ENCODE peak calls at places on chromosomes 13 and 19, in nine cellular contexts. S, E, U, K, Q, T, A, X and V are unnamed samples.

GRCh38 chr13:111484959-111485358 is 164.5 kb downstream of the TEX29 start:
- DNase-seq in S (peak), E (no peak), U (no peak), K (no peak), Q (no peak), T (no peak), A (no peak), X (no peak), V (no peak)

GRCh38 chr13:109645831-109646230 is 140.6 kb downstream of the IRS2 start:
- DNase-seq in S (no peak), E (no peak), U (no peak), K (no peak), Q (no peak), T (no peak), A (no peak), X (no peak), V (no peak)

GRCh38 chr13:67107973-67108372 is 122.2 kb downstream of the PCDH9 start:
- DNase-seq in S (no peak), E (no peak), U (no peak), K (no peak), Q (no peak), T (no peak), A (no peak), X (no peak), V (no peak)

GRCh38 chr19:2983351-2984195 is 6.2 kb downstream of the TLE6 start:
- DNase-seq in S (peak), E (peak), U (peak), K (no peak), Q (peak), T (no peak), A (peak), X (peak), V (peak)

GRCh38 chr19:4678881-4679379 is 8.8 kb upstream of the MYDGF start:
- DNase-seq in S (no peak), E (no peak), U (no peak), K (no peak), Q (peak), T (no peak), A (no peak), X (no peak), V (peak)

GRCh38 chr13:39269411-39269810 is 231.2 kb downstream of the NHLRC3 start:
- DNase-seq in S (no peak), E (no peak), U (no peak), K (no peak), Q (peak), T (no peak), A (no peak), X (no peak), V (no peak)

GRCh38 chr13:28429096-28429495 is 65.8 kb downstream of the FLT1 start:
- DNase-seq in S (no peak), E (no peak), U (no peak), K (no peak), Q (no peak), T (no peak), A (no peak), X (no peak), V (no peak)

GRCh38 chr13:35961461-35962220 is 169.5 kb downstream of the DCLK1 start:
- DNase-seq in S (no peak), E (no peak), U (peak), K (no peak), Q (peak), T (no peak), A (no peak), X (no peak), V (no peak)

GRCh38 chr19:49362048-49362925 is at the start of gene TEAD2:
- DNase-seq in S (peak), E (no peak), U (no peak), K (no peak), Q (peak), T (peak), A (peak), X (peak), V (no peak)

GRCh38 chr13:86725105-86725504 is 925.9 kb upstream of the SLITRK6 start:
- DNase-seq in S (no peak), E (no peak), U (no peak), K (no peak), Q (peak), T (no peak), A (no peak), X (no peak), V (peak)

GRCh38 chr13:50079278-50080157 is 64.3 kb downstream of the KCNRG start:
- DNase-seq in S (no peak), E (no peak), U (no peak), K (no peak), Q (no peak), T (no peak), A (peak), X (no peak), V (peak)

GRCh38 chr13:95267662-95268369 is 33.4 kb downstream of the ABCC4 start:
- DNase-seq in S (no peak), E (peak), U (no peak), K (peak), Q (peak), T (no peak), A (no peak), X (no peak), V (no peak)

GRCh38 chr19:45179063-45179847 is 671 bp downstream of the BLOC1S3 start:
- DNase-seq in S (peak), E (no peak), U (no peak), K (no peak), Q (peak), T (no peak), A (no peak), X (no peak), V (peak)

GRCh38 chr13:77980592-77980991 is 62.0 kb upstream of the EDNRB start:
- DNase-seq in S (no peak), E (peak), U (no peak), K (no peak), Q (peak), T (no peak), A (no peak), X (no peak), V (no peak)

GRCh38 chr19:18883530-18884304 is 12.2 kb downstream of the CERS1 start:
- DNase-seq in S (no peak), E (no peak), U (no peak), K (no peak), Q (no peak), T (no peak), A (no peak), X (no peak), V (no peak)

GRCh38 chr19:39408392-39409206 is 2.0 kb downstream of the ZFP36 start:
- DNase-seq in S (no peak), E (no peak), U (no peak), K (no peak), Q (no peak), T (no peak), A (peak), X (no peak), V (peak)

GRCh38 chr13:44206429-44206828 is 167.2 kb upstream of the SERP2 start:
- DNase-seq in S (no peak), E (no peak), U (no peak), K (no peak), Q (no peak), T (no peak), A (no peak), X (no peak), V (no peak)

GRCh38 chr13:44854264-44855060 is 134.8 kb downstream of the NUFIP1 start:
- DNase-seq in S (peak), E (no peak), U (no peak), K (no peak), Q (no peak), T (no peak), A (peak), X (no peak), V (peak)

GRCh38 chr19:1098177-1099051 is 3.2 kb upstream of the POLR2E start:
- DNase-seq in S (peak), E (no peak), U (no peak), K (no peak), Q (no peak), T (no peak), A (no peak), X (no peak), V (peak)

GRCh38 chr13:50072676-50073075 is 57.4 kb downstream of the KCNRG start:
- DNase-seq in S (no peak), E (no peak), U (no peak), K (no peak), Q (no peak), T (no peak), A (no peak), X (no peak), V (no peak)

GRCh38 chr19:37078717-37079032 is 442 bp downstream of the ZNF420 start:
- DNase-seq in S (no peak), E (no peak), U (no peak), K (no peak), Q (no peak), T (no peak), A (no peak), X (no peak), V (no peak)

GRCh38 chr13:36297259-36297599 is 385 bp downstream of the CCDC169 start:
- DNase-seq in S (no peak), E (no peak), U (no peak), K (no peak), Q (peak), T (no peak), A (peak), X (no peak), V (peak)

GRCh38 chr19:34351382-34351802 is 13.6 kb upstream of the GPI start:
- DNase-seq in S (no peak), E (no peak), U (no peak), K (no peak), Q (no peak), T (no peak), A (no peak), X (no peak), V (peak)

GRCh38 chr19:55620410-55620809 is 4.0 kb downstream of the ZNF784 start:
- DNase-seq in S (no peak), E (no peak), U (no peak), K (no peak), Q (no peak), T (no peak), A (no peak), X (no peak), V (no peak)

GRCh38 chr13:26983533-26984315 is 187.9 kb downstream of the USP12 start:
- DNase-seq in S (no peak), E (no peak), U (no peak), K (no peak), Q (no peak), T (no peak), A (no peak), X (no peak), V (peak)